ENCODE peak calls at places on chromosomes 5 and 9, in four cellular contexts. C, P, Q and L are unnamed samples.

GRCh38 chr9:103899836-103900235 is 194.3 kb upstream of the SMC2 start:
- DNase-seq in C (no peak), P (peak; percentile 33), Q (no peak), L (no peak)

GRCh38 chr5:142432961-142433360 is 108.1 kb upstream of the SPRY4 start:
- DNase-seq in C (no peak), P (no peak), Q (no peak), L (peak; percentile 40)

GRCh38 chr5:111555760-111556159 is 43.4 kb upstream of the STARD4 start:
- DNase-seq in C (no peak), P (no peak), Q (no peak), L (no peak)

GRCh38 chr9:127779136-127779981 is 893 bp upstream of the SH2D3C start:
- DNase-seq in C (peak; percentile 76), P (no peak), Q (no peak), L (peak; percentile 96)

GRCh38 chr9:131259432-131259885 is 16.9 kb downstream of the FAM78A start:
- DNase-seq in C (no peak), P (no peak), Q (no peak), L (no peak)

GRCh38 chr9:101462558-101462957 is 27.0 kb upstream of the ALDOB start:
- DNase-seq in C (no peak), P (no peak), Q (no peak), L (no peak)

GRCh38 chr5:32004404-32004803 is 169.7 kb downstream of the GOLPH3 start:
- DNase-seq in C (no peak), P (no peak), Q (no peak), L (no peak)

GRCh38 chr5:68329554-68329953 is 114.0 kb downstream of the PIK3R1 start:
- DNase-seq in C (no peak), P (no peak), Q (no peak), L (no peak)

GRCh38 chr5:121108725-121109124 is 644.6 kb downstream of the PRR16 start:
- DNase-seq in C (no peak), P (no peak), Q (no peak), L (peak; percentile 44)

GRCh38 chr5:154884424-154884823 is 26.0 kb downstream of the CNOT8 start:
- DNase-seq in C (no peak), P (no peak), Q (no peak), L (no peak)

GRCh38 chr9:109906766-109907382 is 126.9 kb downstream of the PALM2AKAP2 start:
- DNase-seq in C (no peak), P (no peak), Q (no peak), L (no peak)

GRCh38 chr5:16413461-16413860 is 52.1 kb downstream of the ZNF622 start:
- DNase-seq in C (no peak), P (no peak), Q (no peak), L (no peak)

GRCh38 chr5:125612356-125613149 is 810.7 kb upstream of the GRAMD2B start:
- DNase-seq in C (no peak), P (peak; percentile 26), Q (no peak), L (no peak)